ENCODE peak calls at places on chromosome 20, in five cellular contexts. V is endodermal cell, I is Peyer's patch, D is stomach, X is ovary. Q is an unnamed sample. For H3K36me3, the result is how much of the 10 kb centered on the place peaks cover.

GRCh38 chr20:2750343-2751251 is 49.8 kb downstream of the CPXM1 start:
- DNase-seq in I (no peak), D (peak), V (peak), X (peak), Q (peak)

GRCh38 chr20:51985013-51985415 is 182.7 kb upstream of the SALL4 start:
- DNase-seq in D (no peak), V (no peak), I (no peak), X (no peak), Q (peak)

GRCh38 chr20:40980106-40980827 is 48.4 kb upstream of the TOP1 start:
- DNase-seq in D (no peak), X (no peak), I (peak), V (no peak), Q (no peak)

GRCh38 chr20:41395669-41396664 is 29.3 kb upstream of the EMILIN3 start:
- DNase-seq in X (peak), I (no peak), D (no peak), V (no peak), Q (no peak)

GRCh38 chr20:57536759-57537724 is 12.1 kb upstream of the CTCFL start:
- DNase-seq in I (no peak), D (no peak), X (no peak), V (no peak), Q (no peak)

GRCh38 chr20:36028106-36028826 is 59.9 kb downstream of the CNBD2 start:
- DNase-seq in X (no peak), D (no peak), I (no peak), V (no peak), Q (no peak)

GRCh38 chr20:41003143-41003932 is 25.3 kb upstream of the TOP1 start:
- DNase-seq in X (no peak), D (peak), V (peak), I (peak), Q (peak)

GRCh38 chr20:41135187-41135887 is 2.0 kb upstream of the PLCG1 start:
- DNase-seq in I (peak), X (no peak), D (peak), V (peak), Q (no peak)

GRCh38 chr20:57329608-57330221 is at the start of gene SPO11:
- DNase-seq in X (no peak), V (peak), D (no peak), I (no peak), Q (no peak)

GRCh38 chr20:56158489-56158888 is 90.0 kb upstream of the MC3R start:
- DNase-seq in D (no peak), I (no peak), V (no peak), X (peak), Q (no peak)

GRCh38 chr20:49907405-49908257 is 7.7 kb downstream of the SPATA2 start:
- DNase-seq in V (no peak), I (no peak), D (no peak), X (no peak), Q (no peak)

GRCh38 chr20:53804920-53805894 is 211.6 kb upstream of the ZNF217 start:
- DNase-seq in X (no peak), V (no peak), D (no peak), I (no peak), Q (no peak)

GRCh38 chr20:60402209-60403058 is 444.2 kb downstream of the CDH26 start:
- DNase-seq in X (no peak), V (no peak), I (no peak), D (no peak), Q (no peak)

GRCh38 chr20:1463971-1464570 is 2.6 kb downstream of the NSFL1C start:
- DNase-seq in D (no peak), X (no peak), V (peak), I (no peak), Q (no peak)

GRCh38 chr20:37345339-37346231 is at the start of gene SRC:
- DNase-seq in X (peak), V (peak), I (peak), D (peak), Q (peak)

GRCh38 chr20:1242099-1242498 is 16.3 kb downstream of the RAD21L1 start:
- DNase-seq in V (no peak), I (no peak), X (no peak), D (no peak), Q (no peak)

GRCh38 chr20:61185841-61186601 is 66.0 kb upstream of the CDH4 start:
- DNase-seq in V (no peak), I (no peak), D (no peak), X (no peak), Q (no peak)

GRCh38 chr20:50346372-50347347 is 156.0 kb downstream of the CEBPB start:
- DNase-seq in X (peak), V (peak), D (peak), I (peak), Q (peak)

GRCh38 chr20:41047975-41048305 is 19.3 kb downstream of the TOP1 start:
- DNase-seq in X (no peak), D (no peak), V (no peak), I (no peak), Q (no peak)

GRCh38 chr20:58231678-58232077 is 3.2 kb upstream of the ANKRD60 start:
- DNase-seq in D (no peak), V (no peak), X (no peak), I (no peak), Q (no peak)

GRCh38 chr20:50048420-50049166 is 64.4 kb downstream of the UBE2V1 start:
- DNase-seq in I (no peak), X (no peak), V (no peak), D (no peak), Q (no peak)

GRCh38 chr20:32837157-32837556 is 17.4 kb downstream of the MAPRE1 start:
- DNase-seq in X (no peak), V (no peak), I (no peak), D (no peak), Q (no peak)

GRCh38 chr20:31809656-31810055 is 9.5 kb upstream of the MYLK2 start:
- DNase-seq in I (no peak), D (no peak), V (no peak), X (no peak), Q (no peak)

GRCh38 chr20:438581-439469 is 23.5 kb downstream of the TBC1D20 start:
- DNase-seq in I (peak), X (no peak), D (peak), V (no peak), Q (no peak)

GRCh38 chr20:9179193-9179802 is 110.4 kb downstream of the PLCB4 start:
- DNase-seq in D (no peak), X (no peak), V (no peak), I (no peak), Q (no peak)

GRCh38 chr20:62069741-62070216 is 4.1 kb upstream of the TAF4 start:
- DNase-seq in X (no peak), V (no peak), I (no peak), D (no peak), Q (peak)

GRCh38 chr20:34956751-34957472 is 1.2 kb downstream of the MYH7B start:
- DNase-seq in X (no peak), I (no peak), D (no peak), V (no peak), Q (no peak)
- H3K27ac ChIP-seq in X (no peak), I (no peak), D (no peak), V (peak), Q (no peak)

DNA sequence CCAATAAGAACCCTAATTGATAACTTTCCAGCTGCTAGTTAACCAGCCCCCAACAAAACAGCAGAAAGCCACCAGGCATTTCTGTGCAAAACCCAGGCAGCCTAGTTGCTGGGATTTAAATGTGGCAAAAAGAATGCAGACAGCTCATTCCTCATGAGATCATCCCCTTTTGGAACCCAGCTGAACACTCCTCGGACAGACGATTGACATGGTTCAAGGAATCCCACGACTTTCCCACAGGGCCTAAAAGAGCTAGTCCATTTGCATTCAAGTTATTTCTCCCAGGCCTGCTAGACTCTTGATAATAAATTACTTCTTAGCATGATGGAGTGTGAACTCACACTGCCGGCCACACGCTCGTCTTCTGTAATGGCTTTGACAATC is 24.0 kb downstream of the JAG1 start:
- DNase-seq in X (no peak), V (no peak), D (no peak), I (no peak), Q (no peak)
- H3K36me3 ChIP-seq in X (under half), V (under half), D (half or more), I (under half), Q (under half)

GRCh38 chr20:55052464-55052863 is 577.1 kb downstream of the DOK5 start:
- DNase-seq in X (no peak), D (no peak), V (no peak), I (no peak), Q (no peak)
- H3K27ac ChIP-seq in X (no peak), D (no peak), V (no peak), I (no peak), Q (no peak)

GRCh38 chr20:3910868-3911267 is 21.7 kb downstream of the PANK2 start:
- DNase-seq in X (no peak), D (no peak), I (no peak), V (no peak), Q (no peak)

GRCh38 chr20:3909952-3910366 is 20.8 kb downstream of the PANK2 start:
- DNase-seq in V (no peak), X (no peak), I (no peak), D (no peak), Q (peak)

GRCh38 chr20:3911956-3912355 is 22.8 kb downstream of the PANK2 start:
- DNase-seq in V (no peak), X (no peak), I (no peak), D (peak), Q (peak)

GRCh38 chr20:3904857-3905256 is 15.7 kb downstream of the PANK2 start:
- DNase-seq in V (no peak), I (no peak), X (no peak), D (no peak), Q (no peak)

GRCh38 chr20:3908667-3909066 is 19.5 kb downstream of the PANK2 start:
- DNase-seq in X (peak), V (no peak), D (no peak), I (no peak), Q (peak)
- H3K36me3 ChIP-seq in X (under half), V (half or more), D (half or more), I (under half), Q (under half)

Q was measured in adrenal gland.